ENCODE peak calls at places on chromosomes 2 and 18, in ten cellular contexts. Z, M, A, S, F, E, K, D, G and P are unnamed samples.

GRCh38 chr18:35087726-35088125 is 46.5 kb downstream of the MAPRE2 start:
- DNase-seq in Z (no peak), M (no peak), F (no peak), E (no peak), G (no peak), A (no peak), S (no peak), K (no peak), D (no peak), P (no peak)

GRCh38 chr2:66242099-66242498 is 192.8 kb upstream of the MEIS1 start:
- DNase-seq in S (no peak), D (no peak), G (no peak), M (no peak), A (no peak), Z (no peak), E (no peak), K (no peak), F (no peak), P (no peak)

GRCh38 chr18:54702687-54703086 is 111.6 kb downstream of the DYNAP start:
- DNase-seq in D (peak; percentile 21), A (no peak), G (no peak), F (no peak), S (no peak), Z (no peak), E (no peak), M (no peak), K (no peak), P (no peak)

GRCh38 chr2:1053781-1054180 is 103.1 kb downstream of the SNTG2 start:
- DNase-seq in E (no peak), Z (no peak), A (no peak), F (no peak), D (no peak), M (no peak), S (no peak), K (no peak), G (no peak), P (no peak)

GRCh38 chr2:85383850-85384249 is 26.3 kb downstream of the CAPG start:
- DNase-seq in A (no peak), S (no peak), E (no peak), M (no peak), K (no peak), D (no peak), F (no peak), G (no peak), Z (no peak), P (no peak)

GRCh38 chr2:231113489-231113888 is 11.4 kb downstream of the HTR2B start:
- DNase-seq in F (no peak), M (no peak), A (no peak), G (no peak), K (no peak), D (no peak), E (no peak), Z (no peak), S (no peak), P (no peak)

GRCh38 chr2:164655336-164655735 is 34.1 kb upstream of the GRB14 start:
- DNase-seq in A (no peak), M (no peak), D (no peak), K (no peak), Z (no peak), F (no peak), E (no peak), G (no peak), S (no peak), P (no peak)

GRCh38 chr2:214830794-214831346 is 21.4 kb upstream of the BARD1 start:
- DNase-seq in E (no peak), M (peak; percentile 40), D (no peak), S (no peak), G (peak; percentile 41), A (peak; percentile 24), Z (no peak), F (peak; percentile 18), K (peak; percentile 27), P (peak; percentile 20)

GRCh38 chr18:36284671-36285295 is 12.7 kb upstream of the FHOD3 start:
- DNase-seq in D (peak; percentile 70), G (peak; percentile 62), K (peak; percentile 69), M (peak; percentile 75), E (peak; percentile 33), A (peak; percentile 49), F (peak; percentile 78), Z (no peak), S (no peak), P (peak; percentile 71)

GRCh38 chr2:85787282-85787980 is 33.6 kb downstream of the ATOH8 start:
- DNase-seq in E (no peak), M (no peak), D (no peak), S (no peak), K (no peak), F (no peak), G (no peak), Z (peak; percentile 10), A (no peak), P (no peak)

GRCh38 chr2:165466386-165466785 is 3.1 kb upstream of the CSRNP3 start:
- DNase-seq in E (no peak), K (no peak), Z (no peak), S (no peak), A (no peak), F (no peak), D (no peak), M (no peak), G (no peak), P (no peak)

GRCh38 chr2:104862061-104862941 is 8.4 kb downstream of the POU3F3 start:
- DNase-seq in A (no peak), F (no peak), Z (no peak), D (no peak), E (no peak), M (no peak), K (no peak), S (peak; percentile 59), G (no peak), P (no peak)

GRCh38 chr18:48022531-48023330 is 92.3 kb upstream of the SMAD2 start:
- DNase-seq in A (peak; percentile 70), Z (no peak), S (no peak), D (peak; percentile 59), K (peak; percentile 32), M (peak; percentile 77), G (peak; percentile 34), F (peak; percentile 56), E (peak; percentile 59), P (peak; percentile 66)

GRCh38 chr2:222302178-222303018 is 3.6 kb upstream of the PAX3 start:
- DNase-seq in M (no peak), G (no peak), K (no peak), E (no peak), A (no peak), F (no peak), S (no peak), Z (no peak), D (no peak), P (no peak)

GRCh38 chr2:12613137-12613912 is 103.4 kb upstream of the TRIB2 start:
- DNase-seq in E (no peak), M (no peak), D (no peak), Z (no peak), A (no peak), G (no peak), F (no peak), K (no peak), S (no peak), P (no peak)

GRCh38 chr2:160222546-160223281 is 22.6 kb upstream of the ITGB6 start:
- DNase-seq in Z (no peak), A (no peak), D (no peak), S (no peak), F (no peak), M (no peak), E (no peak), G (no peak), K (no peak), P (no peak)

GRCh38 chr2:71498261-71498701 is 44.9 kb downstream of the DYSF start:
- DNase-seq in S (no peak), M (peak; percentile 91), D (peak; percentile 87), A (peak; percentile 61), E (no peak), K (peak; percentile 98), F (no peak), G (no peak), Z (no peak), P (peak; percentile 97)

GRCh38 chr2:163347982-163348842 is 387.6 kb downstream of the FIGN start:
- DNase-seq in E (no peak), D (peak; percentile 72), M (peak; percentile 99), Z (peak; percentile 80), S (peak; percentile 76), F (peak; percentile 66), A (peak; percentile 87), G (peak; percentile 76), K (peak; percentile 92), P (peak; percentile 97)

GRCh38 chr2:173884403-173884802 is 80.8 kb downstream of the SP3 start:
- DNase-seq in S (peak; percentile 59), D (peak; percentile 40), G (peak; percentile 82), A (peak; percentile 45), E (no peak), F (peak; percentile 57), K (peak; percentile 25), M (peak; percentile 61), Z (peak; percentile 69), P (peak; percentile 52)

GRCh38 chr18:80154293-80154692 is 45.2 kb downstream of the ADNP2 start:
- DNase-seq in G (peak; percentile 58), A (no peak), Z (no peak), M (no peak), D (no peak), F (peak; percentile 13), E (no peak), K (no peak), S (no peak), P (peak; percentile 31)

GRCh38 chr2:200482194-200482593 is 27.7 kb downstream of the KCTD18 start:
- DNase-seq in A (no peak), E (no peak), M (no peak), K (no peak), S (no peak), G (peak; percentile 51), Z (no peak), D (no peak), F (no peak), P (no peak)

GRCh38 chr2:95004702-95005101 is 20.8 kb upstream of the MAL start:
- DNase-seq in D (no peak), G (no peak), K (no peak), F (no peak), S (peak; percentile 16), E (no peak), A (no peak), Z (no peak), M (no peak), P (no peak)

GRCh38 chr2:167253025-167253424 is 364.7 kb downstream of the XIRP2 start:
- DNase-seq in A (no peak), Z (no peak), G (no peak), M (no peak), E (no peak), S (no peak), D (no peak), F (no peak), K (peak; percentile 43), P (no peak)

GRCh38 chr2:238240761-238241711 is 1.2 kb upstream of the HES6 start:
- DNase-seq in K (no peak), A (peak; percentile 57), S (peak; percentile 94), G (peak; percentile 95), E (no peak), M (peak; percentile 97), Z (peak; percentile 88), D (no peak), F (peak; percentile 60), P (peak; percentile 30)

GRCh38 chr2:241279413-241279812 is 36.1 kb downstream of the HDLBP start:
- DNase-seq in D (no peak), G (no peak), F (no peak), E (no peak), M (no peak), S (peak; percentile 45), K (peak; percentile 37), A (no peak), Z (no peak), P (no peak)

GRCh38 chr2:230933521-230934180 is 8.6 kb upstream of the GPR55 start:
- DNase-seq in F (no peak), G (no peak), K (no peak), S (no peak), D (no peak), Z (peak; percentile 19), A (no peak), M (no peak), E (no peak), P (no peak)

GRCh38 chr2:52465267-52465666 is 1302.3 kb upstream of the CHAC2 start:
- DNase-seq in Z (no peak), F (no peak), K (peak; percentile 51), M (no peak), E (no peak), S (no peak), D (no peak), G (no peak), A (no peak), P (no peak)